ENCODE peak calls at places on chromosomes 16 and 17, in six cellular contexts. Z is HTR-8/SVneo; H is stimulated activated CD4-positive, alpha-beta T cell treated with anti-CD3 and anti-CD28 coated beads, Interleukin-2, amount 100 ng/mL, for 24 hours; I is mesothelial cell of epicardium; G is activated T-helper 1 cell treated with anti-CD3 and anti-CD28 coated beads, Interleukin-2, amount 50 U/mL, for 16 hours; O is dorsolateral prefrontal cortex. D is an unnamed sample.
A peak's percentile ranks its signal among the peaks of the same experiment; 100 is the strongest.

GRCh38 chr16:53530741-53531140 is 27.7 kb upstream of the AKTIP start:
- DNase-seq in O (no peak), Z (no peak), I (no peak), H (no peak), G (no peak), D (no peak)

GRCh38 chr17:73901661-73902415 is 257.6 kb upstream of the SDK2 start:
- DNase-seq in I (no peak), G (no peak), H (peak; percentile 25), O (peak; percentile 18), Z (no peak), D (no peak)

GRCh38 chr17:41678411-41678906 is 10.2 kb upstream of the EIF1 start:
- DNase-seq in Z (no peak), G (no peak), H (no peak), O (no peak), I (no peak), D (no peak)

GRCh38 chr16:68823401-68823800 is 19.9 kb upstream of the TANGO6 start:
- DNase-seq in G (no peak), I (no peak), Z (peak; percentile 85), O (no peak), H (no peak), D (no peak)

GRCh38 chr17:61475726-61476125 is 23.5 kb downstream of the TBX4 start:
- DNase-seq in G (no peak), O (no peak), H (no peak), I (no peak), Z (peak; percentile 51), D (no peak)

GRCh38 chr17:58913971-58914769 is 158.5 kb downstream of the PPM1E start:
- DNase-seq in I (no peak), Z (no peak), G (no peak), O (no peak), H (no peak), D (no peak)

GRCh38 chr16:1871974-1872635 is at the start of gene MEIOB:
- DNase-seq in G (no peak), Z (no peak), O (no peak), H (peak; percentile 44), I (no peak), D (no peak)

GRCh38 chr16:57798953-57799618 is 3.2 kb downstream of the KIFC3 start:
- DNase-seq in Z (no peak), I (no peak), H (no peak), O (no peak), G (no peak), D (no peak)

GRCh38 chr17:4625181-4625601 is 16.3 kb downstream of the ALOX15 start:
- DNase-seq in O (no peak), Z (no peak), G (no peak), H (no peak), I (no peak), D (no peak)

GRCh38 chr17:65294184-65294719 is 157.1 kb downstream of the RGS9 start:
- DNase-seq in Z (peak; percentile 94), G (peak; percentile 12), H (peak; percentile 68), O (peak; percentile 20), I (peak; percentile 38), D (no peak)

GRCh38 chr17:29586676-29587469 is 2.6 kb downstream of the GIT1 start:
- DNase-seq in I (no peak), Z (no peak), H (no peak), G (no peak), O (no peak), D (no peak)

GRCh38 chr17:82615084-82616020 is 32.9 kb downstream of the WDR45B start:
- DNase-seq in Z (no peak), H (no peak), I (no peak), O (no peak), G (no peak), D (no peak)

GRCh38 chr16:14353340-14353739 is 276.7 kb downstream of the PARN start:
- DNase-seq in G (no peak), H (no peak), O (no peak), Z (no peak), I (no peak), D (no peak)

GRCh38 chr16:24858219-24859041 is 12.7 kb downstream of the SLC5A11 start:
- DNase-seq in H (peak; percentile 56), G (peak; percentile 10), I (peak; percentile 75), Z (peak; percentile 67), O (no peak), D (no peak)

GRCh38 chr17:81890447-81891302 is 711 bp downstream of the ALYREF start:
- DNase-seq in I (peak; percentile 20), G (no peak), O (no peak), H (no peak), Z (no peak), D (no peak)

GRCh38 chr16:50644730-50645129 is 36.4 kb downstream of the SNX20 start:
- DNase-seq in H (peak; percentile 29), I (no peak), Z (peak; percentile 39), O (peak; percentile 12), G (no peak), D (no peak)

GRCh38 chr16:88316151-88316550 is 66.6 kb upstream of the ZNF469 start:
- DNase-seq in G (no peak), Z (no peak), H (no peak), O (no peak), I (no peak), D (no peak)

GRCh38 chr16:13795131-13795530 is 124.8 kb upstream of the ERCC4 start:
- DNase-seq in H (no peak), Z (no peak), O (no peak), I (no peak), G (no peak), D (no peak)

GRCh38 chr16:81006472-81007311 is at the start of the genes CENPN and CMC2:
- DNase-seq in H (peak; percentile 96), Z (peak; percentile 96), O (peak; percentile 98), I (peak; percentile 96), G (peak; percentile 95), D (peak; percentile 100)

GRCh38 chr17:81854974-81855774 is 5.2 kb downstream of the P4HB start:
- DNase-seq in O (peak; percentile 28), G (no peak), I (no peak), Z (no peak), H (no peak), D (no peak)

GRCh38 chr17:78383725-78384471 is 5.4 kb downstream of the PGS1 start:
- DNase-seq in G (peak; percentile 11), O (no peak), Z (peak; percentile 70), I (no peak), H (peak; percentile 71), D (peak; percentile 95)

GRCh38 chr16:19555938-19556778 is 655 bp downstream of the VPS35L start:
- DNase-seq in G (no peak), H (peak; percentile 27), Z (no peak), O (no peak), I (no peak), D (no peak)

GRCh38 chr16:57723170-57723569 is 12.4 kb upstream of the KATNB1 start:
- DNase-seq in Z (no peak), H (no peak), O (no peak), I (no peak), G (no peak), D (no peak)

GRCh38 chr17:52740006-52740405 is 581.5 kb upstream of the CA10 start:
- DNase-seq in Z (no peak), G (no peak), O (no peak), I (no peak), H (no peak), D (no peak)

GRCh38 chr16:1713933-1714332 is 7.9 kb downstream of the MAPK8IP3 start:
- DNase-seq in Z (no peak), I (no peak), G (no peak), O (peak; percentile 72), H (no peak), D (no peak)

GRCh38 chr17:7846063-7846735 is 8.7 kb upstream of the TMEM88 start:
- DNase-seq in G (no peak), O (no peak), I (no peak), H (no peak), Z (no peak), D (no peak)

GRCh38 chr17:82917656-82918345 is 78.0 kb upstream of the ZNF750 start:
- DNase-seq in I (no peak), H (peak; percentile 49), O (no peak), G (no peak), Z (peak; percentile 37), D (no peak)

GRCh38 chr17:40530988-40531971 is 29.9 kb upstream of the TNS4 start:
- DNase-seq in I (no peak), Z (no peak), G (no peak), H (peak; percentile 88), O (no peak), D (no peak)